ENCODE peak calls at places on chromosomes 7 and 10, in six cellular contexts. O is heart right ventricle, X is H1, S is uterus, M is body of pancreas, A is ascending aorta. V is an unnamed sample.
A peak's percentile ranks its signal among the peaks of the same experiment; 100 is the strongest.

GRCh38 chr10:61289813-61290212 is 163.4 kb downstream of the TMEM26 start:
- DNase-seq in O (no peak), S (no peak), X (no peak), A (no peak), M (no peak), V (no peak)

GRCh38 chr10:95906675-95907453 is 911 bp upstream of the CC2D2B start:
- DNase-seq in S (peak; percentile 45), M (peak; percentile 65), O (no peak), X (peak; percentile 56), A (peak; percentile 76), V (peak; percentile 58)

GRCh38 chr10:86756511-86757109 is at the start of gene BMPR1A:
- DNase-seq in S (no peak), O (no peak), M (peak; percentile 93), X (no peak), A (peak; percentile 94), V (no peak)

GRCh38 chr7:93301736-93302135 is 69.6 kb downstream of the VPS50 start:
- DNase-seq in X (no peak), O (no peak), A (no peak), M (no peak), S (no peak), V (no peak)

GRCh38 chr10:60387531-60387930 is 2.1 kb downstream of the ANK3 start:
- DNase-seq in O (no peak), S (no peak), M (no peak), X (no peak), A (no peak), V (no peak)

GRCh38 chr7:157507987-157508386 is 171.2 kb downstream of the DNAJB6 start:
- DNase-seq in M (no peak), A (no peak), O (no peak), X (no peak), S (no peak), V (no peak)

GRCh38 chr10:100715101-100715444 is 30.3 kb upstream of the PAX2 start:
- DNase-seq in M (no peak), A (no peak), X (no peak), S (no peak), O (no peak), V (no peak)

GRCh38 chr7:45888185-45888992 is at the start of gene IGFBP1:
- DNase-seq in S (no peak), M (peak; percentile 16), A (no peak), O (no peak), X (peak; percentile 60), V (no peak)

GRCh38 chr7:66142996-66143395 is 28.3 kb downstream of the CRCP start:
- DNase-seq in X (no peak), M (peak; percentile 41), S (no peak), A (no peak), O (no peak), V (no peak)

GRCh38 chr7:38554586-38554985 is 76.6 kb downstream of the AMPH start:
- DNase-seq in M (no peak), S (no peak), X (no peak), O (no peak), A (no peak), V (no peak)

GRCh38 chr7:46754135-46754730 is 827.7 kb downstream of the TNS3 start:
- DNase-seq in M (no peak), A (no peak), O (no peak), S (peak; percentile 41), X (no peak), V (no peak)

GRCh38 chr7:15555385-15555859 is 6.4 kb downstream of the AGMO start:
- DNase-seq in A (no peak), O (no peak), M (no peak), X (no peak), S (no peak), V (no peak)

GRCh38 chr10:124743188-124744046 is 761 bp downstream of the FAM53B start:
- DNase-seq in X (peak; percentile 71), M (peak; percentile 46), A (peak; percentile 71), O (peak; percentile 60), S (no peak), V (peak; percentile 74)

GRCh38 chr10:7525314-7526016 is 114.6 kb upstream of the SFMBT2 start:
- DNase-seq in M (peak; percentile 69), O (no peak), A (peak; percentile 74), S (peak; percentile 66), X (peak; percentile 67), V (no peak)

GRCh38 chr10:24168258-24169170 is 40.4 kb upstream of the KIAA1217 start:
- DNase-seq in M (peak; percentile 33), S (no peak), A (no peak), O (no peak), X (no peak), V (no peak)

GRCh38 chr7:3917466-3917865 is 616.4 kb downstream of the SDK1 start:
- DNase-seq in M (no peak), A (no peak), S (no peak), X (no peak), O (no peak), V (no peak)

GRCh38 chr10:100997364-100998182 is 2.0 kb upstream of the LZTS2 start:
- DNase-seq in X (peak; percentile 97), O (peak; percentile 87), A (peak; percentile 86), M (peak; percentile 80), S (peak; percentile 69), V (peak; percentile 92)

GRCh38 chr10:116263870-116264269 is 9.1 kb downstream of the GFRA1 start:
- DNase-seq in A (no peak), O (no peak), S (no peak), M (no peak), X (no peak), V (no peak)

GRCh38 chr7:32871624-32872371 is 19.8 kb downstream of the KBTBD2 start:
- DNase-seq in O (no peak), M (no peak), A (no peak), S (no peak), X (no peak), V (no peak)

GRCh38 chr10:49298990-49299815 is at the start of gene C10orf71:
- DNase-seq in A (no peak), S (no peak), X (no peak), M (peak; percentile 52), O (no peak), V (peak; percentile 82)

GRCh38 chr7:32150039-32150438 is 79.8 kb upstream of the PDE1C start:
- DNase-seq in X (no peak), O (peak; percentile 32), A (no peak), M (no peak), S (no peak), V (no peak)

GRCh38 chr7:131111792-131112191 is 215.9 kb upstream of the MKLN1 start:
- DNase-seq in O (no peak), X (no peak), S (no peak), A (no peak), M (no peak), V (no peak)

GRCh38 chr7:32536585-32536984 is 41.3 kb downstream of the AVL9 start:
- DNase-seq in O (no peak), S (no peak), X (no peak), A (no peak), M (no peak), V (no peak)

GRCh38 chr10:108204528-108205313 is 1040.2 kb upstream of the SORCS1 start:
- DNase-seq in M (peak; percentile 18), X (no peak), A (no peak), S (no peak), O (no peak), V (no peak)

GRCh38 chr7:158759245-158759614 is 54.6 kb upstream of the NCAPG2 start:
- DNase-seq in S (no peak), O (no peak), M (no peak), A (no peak), X (peak; percentile 7), V (no peak)
- H3K27me3 ChIP-seq in S (no peaks in the 10 kb centered on the region), O (no peaks in the 10 kb centered on the region), M (no peaks in the 10 kb centered on the region), A (no peaks in the 10 kb centered on the region), X (no peaks in the 10 kb centered on the region), V (no peaks in the 10 kb centered on the region)

DNA sequence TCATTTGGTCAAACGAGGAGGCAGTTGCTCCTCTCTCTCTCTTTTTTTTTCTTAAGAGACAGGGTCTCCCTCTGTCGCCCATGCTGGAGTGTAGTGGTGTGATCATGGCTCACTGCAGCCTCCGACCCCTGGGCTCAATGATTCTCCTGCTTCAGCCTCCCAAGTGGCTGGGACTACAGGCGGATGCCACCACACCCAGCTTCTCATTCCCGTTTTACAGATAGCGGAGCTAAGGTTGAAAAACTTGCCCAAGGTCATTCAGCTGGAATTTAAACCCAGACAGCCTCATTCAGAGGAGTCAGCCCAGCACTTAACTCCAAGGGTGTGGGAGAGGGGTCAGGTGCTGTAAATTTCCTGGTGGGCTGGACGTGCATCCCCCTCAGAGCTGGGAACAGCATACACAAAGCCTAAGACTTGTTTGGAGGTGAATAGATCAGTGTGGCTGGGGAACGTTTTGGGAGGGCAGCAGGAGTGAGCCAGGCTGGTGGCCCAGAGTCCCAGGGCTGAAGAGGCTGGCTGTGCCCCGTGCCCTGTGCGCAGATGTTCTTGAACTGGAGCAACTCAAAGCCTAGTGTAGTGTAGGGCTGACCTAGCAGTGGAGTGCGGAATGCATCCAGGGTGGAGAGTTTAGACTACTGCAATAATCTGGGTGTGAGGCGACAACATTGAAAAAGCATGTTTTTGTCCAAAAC is 2.3 kb downstream of the HTRA1 start:
- DNase-seq in X (peak; percentile 37), A (peak; percentile 27), S (no peak), O (no peak), M (no peak), V (no peak)
- H3K4me3 ChIP-seq in X (no peak overlapping the region), A (peak overlapping the region; percentile 96), S (peak overlapping the region; percentile 85), O (no peak overlapping the region), M (no peak overlapping the region), V (peak overlapping the region; percentile 76)

DNA sequence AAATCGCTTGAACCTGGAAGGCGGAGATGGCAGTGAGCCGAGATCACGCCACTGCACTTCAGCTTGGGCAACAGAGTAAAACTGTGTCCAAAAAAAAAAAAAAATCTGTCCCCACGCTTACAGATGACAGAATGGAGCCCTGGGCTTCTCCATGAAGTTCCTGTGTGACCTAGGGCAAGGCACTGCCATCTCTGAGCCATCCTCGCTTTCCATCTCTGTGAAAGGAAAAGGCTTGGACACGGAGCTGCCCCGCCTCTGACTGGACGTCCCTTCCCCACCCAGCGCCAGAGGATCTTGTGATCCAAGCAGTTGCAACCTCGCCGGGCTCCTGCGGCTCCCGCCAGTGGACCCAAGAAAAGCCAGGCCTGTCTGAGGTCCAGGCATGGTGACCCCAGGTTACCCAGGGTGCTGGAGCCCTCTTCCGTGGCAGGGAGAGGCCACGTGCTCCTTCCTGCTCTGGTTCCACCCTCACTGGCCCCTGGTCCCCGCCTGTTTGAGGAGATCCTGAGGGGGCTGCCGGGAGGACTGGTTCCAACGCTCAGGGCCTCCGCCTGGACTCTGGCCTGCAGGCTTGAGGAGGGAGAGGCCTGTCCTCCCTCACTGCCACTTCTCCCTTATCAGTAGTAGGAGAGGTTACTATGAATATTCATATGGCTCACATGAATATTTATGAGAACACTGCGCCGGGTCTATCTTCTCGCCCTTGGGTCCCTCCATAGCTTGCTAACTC is 25.6 kb upstream of the ELFN1 start:
- DNase-seq in M (no peak), A (no peak), X (no peak), S (no peak), O (no peak), V (no peak)
- H3K27me3 ChIP-seq in M (no peaks in the 10 kb centered on the region), A (no peaks in the 10 kb centered on the region), X (no peaks in the 10 kb centered on the region), S (no peaks in the 10 kb centered on the region), O (peaks cover 58% of the 10 kb centered on the region), V (no peaks in the 10 kb centered on the region)

DNA sequence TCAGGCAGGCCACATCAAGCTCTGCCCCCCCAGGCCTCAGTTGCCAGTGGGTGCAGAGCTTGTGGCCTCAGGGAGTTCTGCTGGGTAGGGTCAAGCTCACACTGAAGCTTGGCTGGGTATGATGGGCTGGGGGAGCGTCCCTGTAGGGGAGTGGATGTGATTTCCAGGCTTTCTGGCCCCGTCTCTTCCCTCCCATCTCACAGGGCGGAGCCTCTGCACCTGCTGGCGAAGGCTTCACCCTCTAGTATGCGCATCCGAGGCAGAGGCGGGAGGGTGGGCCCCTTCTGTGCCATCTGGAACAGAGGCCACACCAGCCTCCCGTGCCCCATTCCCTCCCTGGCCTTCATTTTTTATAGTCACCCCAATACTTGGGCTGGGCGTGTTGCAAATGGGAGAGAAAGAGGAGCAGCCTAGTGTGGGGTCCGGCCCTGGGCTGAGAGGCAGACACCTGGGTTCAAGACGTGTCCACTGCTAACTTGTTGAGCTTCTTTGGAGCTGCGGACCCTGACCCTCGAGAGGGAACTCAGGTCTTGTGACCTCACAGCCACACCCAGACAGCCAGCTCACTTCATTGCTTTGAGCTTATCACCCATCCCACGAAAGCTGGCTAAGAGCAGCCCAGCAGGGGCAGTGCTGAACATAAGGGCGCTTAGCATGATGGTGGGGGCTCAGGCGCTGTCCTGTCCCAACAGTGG is 2.3 kb downstream of the AQP1 start:
- DNase-seq in O (peak; percentile 16), X (no peak), A (no peak), M (no peak), S (no peak), V (no peak)
- H3K4me3 ChIP-seq in O (peak overlapping the region; percentile 30), X (no peak overlapping the region), A (peak overlapping the region; percentile 62), M (no peak overlapping the region), S (no peak overlapping the region), V (peak overlapping the region; percentile 60)

V was measured in psoas muscle.